ENCODE peak calls at places on chromosomes 11 and 22, in four cellular contexts. One of them, this sample, is unnamed.

GRCh38 chr11:12723410-12724297 is 49.4 kb downstream of the TEAD1 start:
- DNase-seq in mesendoderm: peak
- DNase-seq in H9: no peak
- DNase-seq in IMR-90: peak
- DNase-seq in this sample: no peak

GRCh38 chr11:67275606-67276409 is 9.5 kb downstream of the GRK2 start:
- DNase-seq in H9: no peak
- DNase-seq in IMR-90: no peak
- DNase-seq in mesendoderm: peak
- DNase-seq in this sample: no peak

GRCh38 chr11:27902981-27903624 is 202.8 kb upstream of the BDNF start:
- DNase-seq in H9: no peak
- DNase-seq in IMR-90: peak
- DNase-seq in mesendoderm: no peak
- DNase-seq in this sample: no peak

GRCh38 chr11:25423436-25424184 is 908.3 kb upstream of the ANO3 start:
- DNase-seq in mesendoderm: peak
- DNase-seq in H9: no peak
- DNase-seq in IMR-90: peak
- DNase-seq in this sample: no peak

GRCh38 chr11:130798280-130798679 is 118.0 kb downstream of the SNX19 start:
- DNase-seq in H9: no peak
- DNase-seq in IMR-90: peak
- DNase-seq in mesendoderm: no peak
- DNase-seq in this sample: no peak

GRCh38 chr22:39110631-39111561 is 13.9 kb downstream of the APOBEC3H start:
- DNase-seq in mesendoderm: no peak
- DNase-seq in H9: no peak
- DNase-seq in IMR-90: no peak
- DNase-seq in this sample: no peak

GRCh38 chr11:63491614-63492372 is 826 bp upstream of the PLAAT5 start:
- DNase-seq in H9: no peak
- DNase-seq in mesendoderm: peak
- DNase-seq in IMR-90: peak
- DNase-seq in this sample: no peak

GRCh38 chr11:15201586-15201985 is 86.9 kb downstream of the INSC start:
- DNase-seq in IMR-90: no peak
- DNase-seq in H9: no peak
- DNase-seq in mesendoderm: no peak
- DNase-seq in this sample: no peak

GRCh38 chr11:74672332-74672955 is 58.8 kb downstream of the CHRDL2 start:
- DNase-seq in H9: no peak
- DNase-seq in mesendoderm: no peak
- DNase-seq in IMR-90: no peak
- DNase-seq in this sample: no peak

GRCh38 chr11:62122076-62122475 is 1.7 kb upstream of the INCENP start:
- DNase-seq in H9: peak
- DNase-seq in IMR-90: no peak
- DNase-seq in mesendoderm: peak
- DNase-seq in this sample: no peak

GRCh38 chr11:14114269-14114668 is 151.7 kb downstream of the SPON1 start:
- DNase-seq in IMR-90: no peak
- DNase-seq in H9: no peak
- DNase-seq in mesendoderm: no peak
- DNase-seq in this sample: no peak

GRCh38 chr22:17575681-17576080 is 12.4 kb downstream of the SLC25A18 start:
- DNase-seq in mesendoderm: no peak
- DNase-seq in IMR-90: no peak
- DNase-seq in H9: no peak
- DNase-seq in this sample: no peak

GRCh38 chr11:6319001-6319878 is 1.1 kb downstream of the CAVIN3 start:
- DNase-seq in mesendoderm: peak
- DNase-seq in IMR-90: peak
- DNase-seq in H9: peak
- DNase-seq in this sample: peak

GRCh38 chr11:21811572-21811971 is 381.3 kb upstream of the ANO5 start:
- DNase-seq in mesendoderm: peak
- DNase-seq in IMR-90: no peak
- DNase-seq in H9: peak
- DNase-seq in this sample: peak

GRCh38 chr11:62445314-62445740 is 26.5 kb downstream of the SCGB1A1 start:
- DNase-seq in H9: no peak
- DNase-seq in mesendoderm: no peak
- DNase-seq in IMR-90: peak
- DNase-seq in this sample: no peak

GRCh38 chr11:118304227-118304808 is at the start of gene CD3E:
- DNase-seq in mesendoderm: no peak
- DNase-seq in IMR-90: no peak
- DNase-seq in H9: no peak
- DNase-seq in this sample: no peak

GRCh38 chr11:116970485-116971292 is 127.5 kb downstream of the SIK3 start:
- DNase-seq in mesendoderm: no peak
- DNase-seq in H9: no peak
- DNase-seq in IMR-90: peak
- DNase-seq in this sample: no peak

GRCh38 chr11:109026891-109027489 is 362.1 kb downstream of the DDX10 start:
- DNase-seq in H9: no peak
- DNase-seq in mesendoderm: no peak
- DNase-seq in IMR-90: peak
- DNase-seq in this sample: no peak

GRCh38 chr11:9736365-9736764 is 72.5 kb downstream of the SWAP70 start:
- DNase-seq in IMR-90: no peak
- DNase-seq in H9: no peak
- DNase-seq in mesendoderm: no peak
- DNase-seq in this sample: no peak

GRCh38 chr11:118679483-118679882 is at the start of gene TREH:
- DNase-seq in IMR-90: no peak
- DNase-seq in mesendoderm: no peak
- DNase-seq in H9: no peak
- DNase-seq in this sample: no peak

GRCh38 chr11:21133244-21133643 is 463.9 kb downstream of the NELL1 start:
- DNase-seq in H9: no peak
- DNase-seq in IMR-90: no peak
- DNase-seq in mesendoderm: no peak
- DNase-seq in this sample: no peak

GRCh38 chr11:60919320-60919719 is 4.9 kb upstream of the TMEM132A start:
- DNase-seq in mesendoderm: no peak
- DNase-seq in H9: no peak
- DNase-seq in IMR-90: no peak
- DNase-seq in this sample: no peak

GRCh38 chr11:83156996-83157754 is at the start of gene PCF11:
- DNase-seq in mesendoderm: no peak
- DNase-seq in IMR-90: no peak
- DNase-seq in H9: no peak
- DNase-seq in this sample: no peak

GRCh38 chr11:125245299-125245698 is 80.7 kb downstream of the PKNOX2 start:
- DNase-seq in H9: no peak
- DNase-seq in mesendoderm: no peak
- DNase-seq in IMR-90: peak
- DNase-seq in this sample: no peak

GRCh38 chr22:42324566-42324965 is 54.1 kb upstream of the TCF20 start:
- DNase-seq in mesendoderm: no peak
- DNase-seq in H9: no peak
- DNase-seq in IMR-90: no peak
- DNase-seq in this sample: no peak

GRCh38 chr11:47924184-47924671 is 56.1 kb upstream of the PTPRJ start:
- DNase-seq in IMR-90: peak
- DNase-seq in H9: no peak
- DNase-seq in mesendoderm: no peak
- DNase-seq in this sample: no peak

GRCh38 chr11:47932544-47932943 is 47.8 kb upstream of the PTPRJ start:
- DNase-seq in H9: no peak
- DNase-seq in mesendoderm: no peak
- DNase-seq in IMR-90: no peak
- DNase-seq in this sample: no peak

GRCh38 chr11:47923667-47924066 is 56.7 kb upstream of the PTPRJ start:
- DNase-seq in H9: no peak
- DNase-seq in IMR-90: peak
- DNase-seq in mesendoderm: no peak
- DNase-seq in this sample: no peak

GRCh38 chr11:47928426-47928825 is 51.9 kb upstream of the PTPRJ start:
- DNase-seq in IMR-90: no peak
- DNase-seq in H9: no peak
- DNase-seq in mesendoderm: no peak
- DNase-seq in this sample: no peak
- H4K5ac ChIP-seq in IMR-90: no peak
- H4K5ac ChIP-seq in H9: no peak
- H4K5ac ChIP-seq in mesendoderm: no peak
- H4K5ac ChIP-seq in this sample: no peak

GRCh38 chr11:43925932-43926505 is 16.4 kb upstream of the C11orf96 start:
- DNase-seq in H9: no peak
- DNase-seq in IMR-90: no peak
- DNase-seq in mesendoderm: no peak
- DNase-seq in this sample: no peak
- H3K56ac ChIP-seq in H9: no peak
- H3K56ac ChIP-seq in IMR-90: no peak
- H3K56ac ChIP-seq in mesendoderm: no peak
- H3K56ac ChIP-seq in this sample: no peak

DNA sequence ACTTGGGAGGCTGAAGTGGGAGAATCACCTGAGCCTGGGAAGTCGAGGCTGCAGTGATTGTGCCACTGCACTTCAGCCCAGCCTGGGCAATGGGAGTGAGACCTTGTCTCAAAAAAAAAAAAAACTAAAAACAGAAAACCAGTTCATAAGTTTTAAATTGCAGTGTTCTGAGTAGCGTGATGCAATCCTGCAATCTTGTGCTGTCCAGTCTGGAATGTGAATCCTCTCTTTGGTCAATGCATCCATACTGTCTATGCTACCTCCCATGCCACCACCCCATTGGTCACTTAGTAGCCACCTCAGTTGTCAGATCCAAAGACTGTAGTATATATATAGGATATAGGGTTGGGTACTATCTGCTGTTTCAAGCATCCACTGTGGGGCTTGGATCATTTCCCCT is 11.1 kb downstream of the YAP1 start:
- DNase-seq in IMR-90: peak
- DNase-seq in mesendoderm: no peak
- DNase-seq in H9: no peak
- DNase-seq in this sample: no peak
- H4K5ac ChIP-seq in IMR-90: no peak
- H4K5ac ChIP-seq in mesendoderm: no peak
- H4K5ac ChIP-seq in H9: no peak
- H4K5ac ChIP-seq in this sample: no peak

GRCh38 chr11:34209809-34210208 is 104.4 kb downstream of the NAT10 start:
- DNase-seq in IMR-90: no peak
- DNase-seq in mesendoderm: peak
- DNase-seq in H9: no peak
- DNase-seq in this sample: no peak

GRCh38 chr11:34218067-34218466 is 112.6 kb downstream of the NAT10 start:
- DNase-seq in mesendoderm: no peak
- DNase-seq in H9: no peak
- DNase-seq in IMR-90: no peak
- DNase-seq in this sample: no peak

GRCh38 chr11:34215806-34216453 is 110.5 kb downstream of the NAT10 start:
- DNase-seq in H9: no peak
- DNase-seq in mesendoderm: no peak
- DNase-seq in IMR-90: peak
- DNase-seq in this sample: no peak

GRCh38 chr11:34214961-34215805 is 109.8 kb downstream of the NAT10 start:
- DNase-seq in H9: no peak
- DNase-seq in IMR-90: peak
- DNase-seq in mesendoderm: peak
- DNase-seq in this sample: no peak

GRCh38 chr11:34213366-34213765 is 107.9 kb downstream of the NAT10 start:
- DNase-seq in H9: no peak
- DNase-seq in IMR-90: peak
- DNase-seq in mesendoderm: no peak
- DNase-seq in this sample: no peak
- H3K56ac ChIP-seq in H9: no peak
- H3K56ac ChIP-seq in IMR-90: no peak
- H3K56ac ChIP-seq in mesendoderm: no peak
- H3K56ac ChIP-seq in this sample: no peak

GRCh38 chr22:50548046-50548912 is 2.6 kb downstream of the KLHDC7B start:
- DNase-seq in mesendoderm: no peak
- DNase-seq in IMR-90: no peak
- DNase-seq in H9: no peak
- DNase-seq in this sample: peak

GRCh38 chr22:50550395-50550794 is 4.7 kb downstream of the KLHDC7B start:
- DNase-seq in mesendoderm: no peak
- DNase-seq in H9: no peak
- DNase-seq in IMR-90: no peak
- DNase-seq in this sample: no peak

GRCh38 chr22:50548913-50549790 is 3.5 kb downstream of the KLHDC7B start:
- DNase-seq in IMR-90: no peak
- DNase-seq in H9: no peak
- DNase-seq in mesendoderm: no peak
- DNase-seq in this sample: peak

GRCh38 chr22:50553310-50553709 is 7.6 kb downstream of the KLHDC7B start:
- DNase-seq in H9: no peak
- DNase-seq in IMR-90: no peak
- DNase-seq in mesendoderm: no peak
- DNase-seq in this sample: no peak

DNA sequence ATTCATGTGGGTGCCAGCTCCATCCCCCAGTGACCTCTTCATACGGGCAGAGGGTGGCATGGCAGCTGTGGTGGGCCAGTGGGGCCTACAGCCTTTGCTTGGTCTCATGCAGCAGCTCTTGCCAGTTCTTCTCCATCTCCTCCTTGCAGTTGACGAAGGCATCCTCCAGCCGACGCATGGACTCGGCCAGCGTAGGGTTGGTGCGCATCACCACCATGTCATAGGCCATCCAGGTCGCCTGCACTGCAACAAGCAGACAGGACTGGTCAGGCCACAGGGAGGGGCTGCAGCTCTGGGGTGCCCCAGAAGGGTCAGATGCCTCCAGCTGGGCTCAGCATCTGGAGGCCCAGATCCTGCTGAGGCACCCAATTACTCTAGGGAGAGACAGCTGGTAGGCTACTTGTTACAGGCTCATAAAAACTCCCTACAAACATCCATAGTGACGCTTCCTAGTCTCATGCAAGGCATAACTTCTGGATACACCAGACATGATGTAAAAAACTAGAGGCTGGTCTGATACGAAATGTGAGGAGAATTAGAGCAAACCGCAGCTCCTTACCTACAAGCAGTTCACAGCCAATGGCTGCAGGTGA is 5.6 kb downstream of the KLHDC7B start:
- DNase-seq in H9: no peak
- DNase-seq in mesendoderm: no peak
- DNase-seq in IMR-90: no peak
- DNase-seq in this sample: no peak
- H4K5ac ChIP-seq in H9: no peak
- H4K5ac ChIP-seq in mesendoderm: no peak
- H4K5ac ChIP-seq in IMR-90: no peak
- H4K5ac ChIP-seq in this sample: no peak

GRCh38 chr22:47281126-47282106 is 519.0 kb downstream of the TBC1D22A start:
- DNase-seq in H9: no peak
- DNase-seq in IMR-90: peak
- DNase-seq in mesendoderm: no peak
- DNase-seq in this sample: no peak
- H3K56ac ChIP-seq in H9: no peak
- H3K56ac ChIP-seq in IMR-90: no peak
- H3K56ac ChIP-seq in mesendoderm: no peak
- H3K56ac ChIP-seq in this sample: no peak

GRCh38 chr11:91350931-91351330 is 873.7 kb upstream of the FAT3 start:
- DNase-seq in IMR-90: no peak
- DNase-seq in mesendoderm: peak
- DNase-seq in H9: no peak
- DNase-seq in this sample: no peak
- H4K5ac ChIP-seq in IMR-90: no peak
- H4K5ac ChIP-seq in mesendoderm: no peak
- H4K5ac ChIP-seq in H9: no peak
- H4K5ac ChIP-seq in this sample: no peak

This sample was measured in H1.